ENCODE peak calls at places on chromosomes 6 and 20, in nine cellular contexts. L is activated T-helper 1 cell treated with Interleukin-2 at 50 U/mL for 16 hours; W is B cell; O is HS-27A; B is A172; I is islet precursor cell; P is lower lobe of right lung; Q is posterior vena cava; U is stimulated activated CD4-positive, alpha-beta T cell treated with anti-CD3 and anti-CD28 coated beads, Interleukin-15, amount 100 ng/mL, for 1 hour. J is an unnamed sample.
A peak's percentile ranks its signal among the peaks of the same experiment; 100 is the strongest.

GRCh38 chr6:2984738-2985381 is 13.5 kb upstream of the SERPINB6 start:
- DNase-seq in L (no peak), Q (no peak), B (no peak), P (no peak), W (no peak), U (no peak), I (no peak), O (no peak), J (no peak)

GRCh38 chr6:35566794-35567193 is 54.1 kb upstream of the TULP1 start:
- DNase-seq in W (no peak), L (no peak), O (no peak), I (peak; percentile 89), U (no peak), B (no peak), Q (no peak), P (no peak), J (no peak)

GRCh38 chr6:10962673-10963072 is 75.8 kb downstream of the SYCP2L start:
- DNase-seq in L (no peak), P (no peak), I (no peak), O (no peak), U (no peak), Q (no peak), W (no peak), B (peak; percentile 18), J (peak; percentile 73)

GRCh38 chr6:79810878-79811277 is 136.5 kb downstream of the ELOVL4 start:
- DNase-seq in P (no peak), U (no peak), L (no peak), W (no peak), B (no peak), I (no peak), O (no peak), Q (no peak), J (no peak)

GRCh38 chr20:32278199-32278643 is 770 bp downstream of the KIF3B start:
- DNase-seq in O (no peak), I (no peak), W (peak; percentile 81), P (no peak), U (no peak), B (no peak), Q (no peak), L (no peak), J (no peak)

GRCh38 chr6:79071547-79071946 is 6.5 kb downstream of the PHIP start:
- DNase-seq in B (no peak), P (no peak), W (no peak), L (no peak), O (no peak), I (no peak), Q (no peak), U (no peak), J (no peak)

GRCh38 chr20:46006964-46007363 is 1.7 kb upstream of the MMP9 start:
- DNase-seq in Q (no peak), I (no peak), U (no peak), W (no peak), O (no peak), L (no peak), P (no peak), B (no peak), J (no peak)

GRCh38 chr20:62272200-62272599 is 30.6 kb upstream of the ADRM1 start:
- DNase-seq in W (no peak), Q (no peak), B (no peak), I (no peak), L (no peak), U (no peak), O (no peak), P (no peak), J (no peak)

GRCh38 chr20:60976139-60976538 is 275.9 kb upstream of the CDH4 start:
- DNase-seq in O (no peak), Q (no peak), U (no peak), L (no peak), P (no peak), W (no peak), B (no peak), I (peak; percentile 29), J (no peak)

GRCh38 chr20:51837436-51837835 is 35.1 kb upstream of the SALL4 start:
- DNase-seq in I (no peak), P (no peak), W (no peak), U (no peak), Q (no peak), O (no peak), L (no peak), B (no peak), J (no peak)

GRCh38 chr20:7094438-7094997 is 327.0 kb downstream of the BMP2 start:
- DNase-seq in P (no peak), B (no peak), O (peak; percentile 26), Q (no peak), W (no peak), I (peak; percentile 60), U (no peak), L (no peak), J (no peak)

GRCh38 chr20:44409132-44409600 is 53.7 kb downstream of the HNF4A start:
- DNase-seq in O (no peak), P (no peak), Q (no peak), U (no peak), B (peak; percentile 70), W (no peak), I (no peak), L (no peak), J (no peak)

GRCh38 chr6:30312266-30312665 is 14.5 kb upstream of the TRIM39 start:
- DNase-seq in U (no peak), P (no peak), O (no peak), L (no peak), Q (no peak), W (no peak), B (no peak), I (no peak), J (no peak)

GRCh38 chr6:155351273-155352129 is 37.2 kb upstream of the TFB1M start:
- DNase-seq in L (no peak), W (no peak), Q (no peak), B (no peak), I (no peak), O (no peak), P (no peak), U (no peak), J (no peak)

GRCh38 chr6:12014027-12014872 is 2.1 kb downstream of the HIVEP1 start:
- DNase-seq in L (no peak), P (no peak), Q (no peak), B (peak; percentile 82), W (no peak), I (no peak), O (peak; percentile 76), U (no peak), J (no peak)

GRCh38 chr6:55040102-55040848 is 134.0 kb upstream of the HCRTR2 start:
- DNase-seq in L (no peak), W (no peak), Q (no peak), B (peak; percentile 64), I (no peak), O (peak; percentile 19), U (no peak), P (no peak), J (peak; percentile 87)

GRCh38 chr6:167513763-167514162 is 188.9 kb downstream of the TTLL2 start:
- DNase-seq in B (no peak), W (no peak), U (no peak), Q (no peak), L (no peak), I (no peak), P (no peak), O (no peak), J (no peak)

GRCh38 chr6:167764713-167765479 is 61.8 kb upstream of the AFDN start:
- DNase-seq in L (no peak), Q (no peak), W (no peak), P (no peak), I (peak; percentile 33), B (no peak), O (no peak), U (no peak), J (no peak)

GRCh38 chr6:136582702-136583471 is 32.7 kb upstream of the MAP7 start:
- DNase-seq in O (no peak), B (peak; percentile 23), U (no peak), L (no peak), Q (no peak), I (no peak), P (no peak), W (no peak), J (peak; percentile 66)

GRCh38 chr6:46220351-46221220 is 49.8 kb upstream of the ENPP5 start:
- DNase-seq in W (no peak), I (no peak), P (no peak), L (no peak), Q (no peak), U (no peak), O (no peak), B (no peak), J (no peak)

GRCh38 chr6:75065524-75065923 is 140.3 kb downstream of the COL12A1 start:
- DNase-seq in O (no peak), U (no peak), W (no peak), L (no peak), Q (no peak), B (peak; percentile 29), I (peak; percentile 55), P (no peak), J (no peak)

GRCh38 chr6:75204222-75204958 is 1.5 kb downstream of the COL12A1 start:
- DNase-seq in L (no peak), O (no peak), Q (peak; percentile 94), B (peak; percentile 82), U (no peak), P (peak; percentile 65), I (peak; percentile 84), W (peak; percentile 40), J (peak; percentile 88)

GRCh38 chr20:45892049-45892816 is 1.1 kb downstream of the CTSA start:
- DNase-seq in P (no peak), U (no peak), Q (peak; percentile 73), I (no peak), W (no peak), L (no peak), O (no peak), B (peak; percentile 35), J (no peak)

GRCh38 chr6:3318226-3318625 is 59.5 kb downstream of the PSMG4 start:
- DNase-seq in I (no peak), O (no peak), L (peak; percentile 10), P (no peak), W (no peak), Q (peak; percentile 35), U (peak; percentile 14), B (no peak), J (no peak)

GRCh38 chr20:2741881-2742280 is 49.3 kb downstream of the EBF4 start:
- DNase-seq in L (no peak), Q (no peak), B (no peak), O (no peak), U (no peak), I (no peak), P (no peak), W (no peak), J (no peak)

GRCh38 chr20:48292806-48293205 is 507.5 kb upstream of the SULF2 start:
- DNase-seq in Q (no peak), U (no peak), O (no peak), P (no peak), I (peak; percentile 84), L (no peak), W (no peak), B (no peak), J (no peak)

GRCh38 chr20:7696311-7696710 is 243.9 kb downstream of the HAO1 start:
- DNase-seq in Q (no peak), B (no peak), U (no peak), L (no peak), P (no peak), W (no peak), I (no peak), O (no peak), J (no peak)

GRCh38 chr6:134908906-134909516 is 40.9 kb downstream of the ALDH8A1 start:
- DNase-seq in B (peak; percentile 99), L (no peak), Q (peak; percentile 94), O (peak; percentile 85), P (no peak), W (no peak), U (no peak), I (peak; percentile 80), J (peak; percentile 96)

J was measured in AG04450.